ENCODE peak calls at places on chromosome 1, in four cellular contexts. F, R, Y and H are unnamed samples.

GRCh38 chr1:100448371-100448770 is 89.6 kb upstream of the GPR88 start:
- DNase-seq in F (no peak), R (no peak), Y (no peak), H (no peak)

GRCh38 chr1:101144868-101145808 is 91.7 kb upstream of the S1PR1 start:
- DNase-seq in F (no peak), R (no peak), Y (no peak), H (no peak)

GRCh38 chr1:55230654-55231053 is 15.5 kb upstream of the USP24 start:
- DNase-seq in F (no peak), R (no peak), Y (no peak), H (no peak)

GRCh38 chr1:74463301-74463988 is 49.0 kb downstream of the LRRC53 start:
- DNase-seq in F (no peak), R (no peak), Y (peak), H (no peak)

GRCh38 chr1:111620412-111620971 is 903 bp downstream of the RAP1A start:
- DNase-seq in F (peak), R (no peak), Y (no peak), H (no peak)

GRCh38 chr1:6016191-6016865 is 24.1 kb upstream of the NPHP4 start:
- DNase-seq in F (no peak), R (no peak), Y (no peak), H (no peak)

GRCh38 chr1:21000245-21000594 is 176.5 kb downstream of the EIF4G3 start:
- DNase-seq in F (no peak), R (no peak), Y (no peak), H (no peak)

GRCh38 chr1:21830792-21831453 is 18.9 kb downstream of the LDLRAD2 start:
- DNase-seq in F (no peak), R (no peak), Y (no peak), H (no peak)

GRCh38 chr1:89608627-89609338 is 24.1 kb upstream of the LRRC8C start:
- DNase-seq in F (no peak), R (peak), Y (no peak), H (no peak)

GRCh38 chr1:56297948-56298347 is 281.4 kb downstream of the PLPP3 start:
- DNase-seq in F (no peak), R (no peak), Y (no peak), H (no peak)

GRCh38 chr1:71667224-71667623 is 586.4 kb upstream of the ZRANB2 start:
- DNase-seq in F (no peak), R (no peak), Y (peak), H (no peak)

GRCh38 chr1:173202430-173203145 is 4.5 kb downstream of the TNFSF4 start:
- DNase-seq in F (peak), R (no peak), Y (peak), H (no peak)

GRCh38 chr1:233782932-233783586 is 121.4 kb upstream of the SLC35F3 start:
- DNase-seq in F (no peak), R (no peak), Y (no peak), H (no peak)